ENCODE peak calls at places on chromosome 19, in eight cellular contexts. D, Y, J, T, F, X, U and H are unnamed samples.
A peak's percentile ranks its signal among the peaks of the same experiment; 100 is the strongest.

GRCh38 chr19:54804101-54804500 is 691 bp downstream of the KIR2DL4 start:
- DNase-seq in Y (no peak), U (no peak), J (no peak), F (no peak), D (no peak), T (no peak), X (no peak), H (no peak)

GRCh38 chr19:46495789-46496099 is at the start of gene PNMA8B:
- DNase-seq in Y (peak; percentile 27), T (no peak), J (peak; percentile 64), F (peak; percentile 94), X (no peak), U (peak; percentile 78), D (no peak), H (peak; percentile 89)

GRCh38 chr19:19211499-19212432 is at the start of gene NCAN:
- DNase-seq in T (no peak), J (no peak), D (no peak), F (no peak), Y (no peak), U (no peak), X (no peak), H (no peak)

GRCh38 chr19:15469513-15470297 is 5.4 kb upstream of the RASAL3 start:
- DNase-seq in F (no peak), X (no peak), D (peak; percentile 24), J (no peak), U (no peak), Y (no peak), T (no peak), H (no peak)

GRCh38 chr19:8085606-8086464 is 33.3 kb downstream of the CCL25 start:
- DNase-seq in T (peak; percentile 84), U (no peak), X (no peak), D (peak; percentile 17), J (no peak), F (peak; percentile 16), Y (no peak), H (no peak)

GRCh38 chr19:12665281-12665573 is 1.3 kb downstream of the MAN2B1 start:
- DNase-seq in F (peak; percentile 60), U (no peak), Y (no peak), D (peak; percentile 58), J (peak; percentile 65), X (peak; percentile 25), T (no peak), H (no peak)

GRCh38 chr19:55283548-55284393 is at the start of gene BRSK1:
- DNase-seq in J (peak; percentile 59), F (peak; percentile 51), T (no peak), Y (peak; percentile 61), X (no peak), U (no peak), D (peak; percentile 60), H (no peak)

GRCh38 chr19:39154084-39154625 is 28.6 kb downstream of the PAK4 start:
- DNase-seq in U (no peak), F (no peak), D (no peak), X (no peak), J (no peak), T (no peak), Y (no peak), H (no peak)

GRCh38 chr19:43432866-43433673 is 18.4 kb downstream of the TEX101 start:
- DNase-seq in U (peak; percentile 41), D (peak; percentile 74), Y (peak; percentile 44), T (peak; percentile 40), X (no peak), F (peak; percentile 75), J (peak; percentile 43), H (no peak)

GRCh38 chr19:18741566-18742121 is 49.5 kb downstream of the COMP start:
- DNase-seq in F (no peak), Y (no peak), X (no peak), D (peak; percentile 84), J (no peak), U (no peak), T (peak; percentile 57), H (peak; percentile 67)

GRCh38 chr19:30089086-30089665 is 147.1 kb downstream of the URI1 start:
- DNase-seq in U (no peak), T (no peak), J (no peak), F (no peak), X (no peak), Y (no peak), D (no peak), H (no peak)

GRCh38 chr19:45322744-45323281 is at the start of gene CKM:
- DNase-seq in J (peak; percentile 92), X (no peak), Y (no peak), U (no peak), F (no peak), T (no peak), D (no peak), H (no peak)

DNA sequence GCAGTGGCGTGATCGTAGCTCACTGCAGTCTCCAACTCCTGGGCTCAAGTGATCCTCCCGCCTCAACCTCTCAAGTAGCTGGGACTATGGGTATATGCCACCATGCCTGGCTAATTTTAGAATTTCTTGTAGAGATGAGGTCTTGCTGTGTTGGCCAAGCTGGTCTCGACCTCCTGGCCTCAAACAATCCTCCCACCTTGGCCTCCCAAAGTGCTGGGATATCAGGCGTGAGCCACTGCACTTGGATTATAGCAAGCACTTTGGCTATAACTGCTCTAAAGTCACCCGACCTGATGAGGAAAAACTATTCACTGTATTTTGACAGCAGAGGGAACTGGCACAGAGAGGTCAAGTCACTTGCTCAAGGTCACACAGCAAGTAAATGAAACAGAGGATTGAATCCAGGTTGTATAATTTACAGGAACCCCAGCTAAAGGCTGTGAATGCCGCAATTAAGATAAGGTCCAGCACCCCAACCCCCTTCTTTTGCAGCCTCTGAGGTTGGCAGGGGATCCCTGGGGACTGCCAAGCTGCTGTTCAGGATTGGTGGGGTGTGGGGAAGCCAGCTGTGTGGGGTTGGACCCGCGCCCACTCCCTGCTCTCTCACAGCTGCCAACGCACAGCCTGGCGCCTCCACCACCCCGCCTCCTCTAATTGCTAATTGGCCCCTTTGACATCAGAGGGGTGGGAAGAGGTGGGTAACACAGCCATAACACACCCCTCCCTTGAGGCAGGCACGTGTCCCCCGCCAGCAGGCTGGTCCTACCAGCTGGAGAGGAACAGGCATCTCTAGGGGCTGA is 6.0 kb downstream of the TMIGD2 start:
- DNase-seq in F (no peak), T (no peak), Y (no peak), J (no peak), D (peak; percentile 22), X (no peak), U (no peak), H (no peak)
- H3K4me3 ChIP-seq in F (no peak overlapping the region), T (no peak overlapping the region), Y (no peak overlapping the region), J (no peak overlapping the region), D (no peak overlapping the region), X (no peak overlapping the region), U (no peak overlapping the region), H (no peak overlapping the region)

GRCh38 chr19:3252650-3253049 is 28.2 kb downstream of the CELF5 start:
- DNase-seq in F (no peak), T (no peak), J (no peak), X (no peak), U (no peak), D (no peak), Y (no peak), H (no peak)

GRCh38 chr19:3251229-3251628 is 26.8 kb downstream of the CELF5 start:
- DNase-seq in T (no peak), X (no peak), F (no peak), U (no peak), D (no peak), Y (no peak), J (no peak), H (no peak)

GRCh38 chr19:3250675-3251074 is 26.2 kb downstream of the CELF5 start:
- DNase-seq in U (no peak), D (peak; percentile 21), Y (no peak), J (no peak), X (no peak), F (peak; percentile 28), T (peak; percentile 13), H (no peak)

GRCh38 chr19:3248728-3249315 is 24.4 kb downstream of the CELF5 start:
- DNase-seq in Y (no peak), X (no peak), F (no peak), U (no peak), J (no peak), T (no peak), D (no peak), H (no peak)

GRCh38 chr19:3249408-3249807 is 24.9 kb downstream of the CELF5 start:
- DNase-seq in U (no peak), T (peak; percentile 27), D (no peak), F (no peak), Y (no peak), J (no peak), X (no peak), H (no peak)
- TF ChIP-seq CTCF in U (no peak), T (no peak), D (no peak), F (no peak), Y (no peak), J (no peak), X (no peak), H (no peak)

GRCh38 chr19:1119475-1120217 is 15.9 kb downstream of the GPX4 start:
- DNase-seq in U (no peak), X (no peak), F (no peak), T (no peak), D (no peak), J (no peak), Y (no peak), H (no peak)

GRCh38 chr19:1115646-1116420 is 12.0 kb downstream of the GPX4 start:
- DNase-seq in U (no peak), Y (no peak), T (no peak), D (no peak), J (no peak), F (no peak), X (no peak), H (no peak)

GRCh38 chr19:1118999-1119398 is 15.2 kb downstream of the GPX4 start:
- DNase-seq in X (no peak), U (no peak), J (no peak), F (no peak), D (no peak), T (no peak), Y (no peak), H (no peak)

GRCh38 chr19:1116726-1117581 is 13.2 kb downstream of the GPX4 start:
- DNase-seq in U (no peak), F (no peak), J (no peak), X (no peak), Y (no peak), T (no peak), D (no peak), H (no peak)

DNA sequence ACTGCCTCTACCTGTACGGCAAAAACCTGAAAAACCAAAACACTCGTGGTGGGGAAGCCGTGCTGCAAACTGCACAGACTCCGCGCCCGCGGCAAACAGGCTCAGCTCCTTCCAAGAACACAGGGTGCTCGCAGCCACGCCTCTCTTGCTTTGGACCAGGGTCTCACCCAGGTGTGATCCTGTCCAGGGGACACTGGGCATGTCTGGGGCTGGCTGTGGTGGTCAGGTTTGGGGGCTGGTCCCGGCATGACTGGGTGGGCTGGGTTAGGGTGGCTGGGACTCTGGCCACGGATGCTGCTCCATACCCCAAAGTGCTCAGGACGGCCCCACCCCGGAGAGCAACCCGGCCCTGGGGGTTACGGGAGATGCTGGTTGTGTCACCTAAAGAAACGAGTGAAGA is 13.9 kb downstream of the GPX4 start:
- DNase-seq in Y (no peak), T (no peak), X (no peak), F (no peak), D (no peak), J (no peak), U (no peak), H (no peak)
- TF ChIP-seq POLR2A in Y (no peak), T (no peak), X (no peak), F (no peak), D (no peak), J (no peak), U (no peak), H (no peak)

DNA sequence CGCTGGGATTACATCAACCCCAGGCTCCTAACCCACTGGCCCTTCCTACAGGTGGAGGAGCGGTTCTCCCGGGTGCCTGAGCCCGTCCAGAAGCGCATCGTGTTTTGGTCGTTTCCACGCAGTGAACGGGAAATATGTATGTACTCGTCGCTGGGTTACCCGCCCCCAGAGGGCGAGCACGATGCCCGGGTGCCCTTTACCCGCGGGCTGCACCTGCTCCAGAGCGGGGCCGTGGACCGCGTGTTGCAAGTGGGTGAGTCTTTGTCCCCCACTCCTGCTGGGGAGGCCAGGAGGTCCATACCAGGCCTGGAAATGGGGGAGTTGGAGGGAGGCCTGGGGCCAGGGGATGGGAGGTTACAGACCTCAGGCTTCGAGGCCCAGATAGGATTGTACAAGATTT is 4.4 kb downstream of the ZSWIM4 start:
- DNase-seq in Y (no peak), U (no peak), X (no peak), T (no peak), F (no peak), J (no peak), D (no peak), H (no peak)
- H3K4me3 ChIP-seq in Y (no peak overlapping the region), U (no peak overlapping the region), X (no peak overlapping the region), T (no peak overlapping the region), F (no peak overlapping the region), J (no peak overlapping the region), D (no peak overlapping the region), H (no peak overlapping the region)